ENCODE peak calls at places on chromosomes 13 and 19, in eight cellular contexts. One of them, this sample, is unnamed.

GRCh38 chr13:46951516-46951915 is 54.7 kb upstream of the HTR2A start:
- DNase-seq in HFF-Myc: no peak
- DNase-seq in lower leg skin: no peak
- DNase-seq in pancreas: no peak
- DNase-seq in tibial artery: no peak
- DNase-seq in fibroblast of the aortic adventitia: no peak
- DNase-seq in OCI-LY7: no peak
- DNase-seq in psoas muscle: no peak
- DNase-seq in this sample: no peak

GRCh38 chr19:33175886-33176669 is 18.1 kb upstream of the LRP3 start:
- DNase-seq in HFF-Myc: no peak
- DNase-seq in lower leg skin: peak
- DNase-seq in pancreas: peak
- DNase-seq in tibial artery: no peak
- DNase-seq in fibroblast of the aortic adventitia: peak
- DNase-seq in OCI-LY7: peak
- DNase-seq in psoas muscle: no peak
- DNase-seq in this sample: peak

GRCh38 chr19:19524053-19524452 is 4.7 kb upstream of the YJEFN3 start:
- DNase-seq in HFF-Myc: no peak
- DNase-seq in lower leg skin: no peak
- DNase-seq in pancreas: no peak
- DNase-seq in tibial artery: no peak
- DNase-seq in fibroblast of the aortic adventitia: no peak
- DNase-seq in OCI-LY7: peak
- DNase-seq in psoas muscle: no peak
- DNase-seq in this sample: no peak

GRCh38 chr13:93857126-93857525 is 622.4 kb downstream of the DCT start:
- DNase-seq in HFF-Myc: no peak
- DNase-seq in lower leg skin: no peak
- DNase-seq in pancreas: no peak
- DNase-seq in tibial artery: no peak
- DNase-seq in fibroblast of the aortic adventitia: peak
- DNase-seq in OCI-LY7: no peak
- DNase-seq in psoas muscle: no peak
- DNase-seq in this sample: no peak

GRCh38 chr13:53217221-53217620 is 188.6 kb downstream of the OLFM4 start:
- DNase-seq in HFF-Myc: no peak
- DNase-seq in lower leg skin: no peak
- DNase-seq in pancreas: no peak
- DNase-seq in tibial artery: no peak
- DNase-seq in fibroblast of the aortic adventitia: no peak
- DNase-seq in OCI-LY7: no peak
- DNase-seq in psoas muscle: no peak
- DNase-seq in this sample: no peak

GRCh38 chr19:7857727-7858701 is 16.2 kb downstream of the PRR36 start:
- DNase-seq in HFF-Myc: no peak
- DNase-seq in lower leg skin: no peak
- DNase-seq in pancreas: no peak
- DNase-seq in tibial artery: no peak
- DNase-seq in fibroblast of the aortic adventitia: no peak
- DNase-seq in OCI-LY7: peak
- DNase-seq in psoas muscle: no peak
- DNase-seq in this sample: no peak

GRCh38 chr13:94329754-94330551 is 149.5 kb downstream of the DCT start:
- DNase-seq in HFF-Myc: peak
- DNase-seq in lower leg skin: no peak
- DNase-seq in pancreas: no peak
- DNase-seq in tibial artery: peak
- DNase-seq in fibroblast of the aortic adventitia: peak
- DNase-seq in OCI-LY7: no peak
- DNase-seq in psoas muscle: no peak
- DNase-seq in this sample: no peak

GRCh38 chr13:99907627-99908026 is 63.9 kb downstream of the ZIC5 start:
- DNase-seq in HFF-Myc: no peak
- DNase-seq in lower leg skin: no peak
- DNase-seq in pancreas: no peak
- DNase-seq in tibial artery: no peak
- DNase-seq in fibroblast of the aortic adventitia: no peak
- DNase-seq in OCI-LY7: no peak
- DNase-seq in psoas muscle: no peak
- DNase-seq in this sample: no peak

GRCh38 chr19:41409288-41409687 is 11.7 kb downstream of the BCKDHA start:
- DNase-seq in HFF-Myc: peak
- DNase-seq in lower leg skin: no peak
- DNase-seq in pancreas: peak
- DNase-seq in tibial artery: no peak
- DNase-seq in fibroblast of the aortic adventitia: peak
- DNase-seq in OCI-LY7: no peak
- DNase-seq in psoas muscle: no peak
- DNase-seq in this sample: no peak

GRCh38 chr13:113050856-113051431 is 54.6 kb upstream of the F7 start:
- DNase-seq in HFF-Myc: no peak
- DNase-seq in lower leg skin: no peak
- DNase-seq in pancreas: no peak
- DNase-seq in tibial artery: no peak
- DNase-seq in fibroblast of the aortic adventitia: no peak
- DNase-seq in OCI-LY7: no peak
- DNase-seq in psoas muscle: no peak
- DNase-seq in this sample: no peak

GRCh38 chr13:87057807-87058520 is 613.2 kb upstream of the SLITRK5 start:
- DNase-seq in HFF-Myc: no peak
- DNase-seq in lower leg skin: no peak
- DNase-seq in pancreas: no peak
- DNase-seq in tibial artery: no peak
- DNase-seq in fibroblast of the aortic adventitia: no peak
- DNase-seq in OCI-LY7: no peak
- DNase-seq in psoas muscle: no peak
- DNase-seq in this sample: no peak

GRCh38 chr13:41564046-41564445 is 106.7 kb downstream of the RGCC start:
- DNase-seq in HFF-Myc: no peak
- DNase-seq in lower leg skin: no peak
- DNase-seq in pancreas: no peak
- DNase-seq in tibial artery: no peak
- DNase-seq in fibroblast of the aortic adventitia: peak
- DNase-seq in OCI-LY7: no peak
- DNase-seq in psoas muscle: no peak
- DNase-seq in this sample: no peak

GRCh38 chr13:75600371-75600770 is 35.8 kb upstream of the LMO7 start:
- DNase-seq in HFF-Myc: no peak
- DNase-seq in lower leg skin: no peak
- DNase-seq in pancreas: no peak
- DNase-seq in tibial artery: no peak
- DNase-seq in fibroblast of the aortic adventitia: no peak
- DNase-seq in OCI-LY7: no peak
- DNase-seq in psoas muscle: no peak
- DNase-seq in this sample: no peak

GRCh38 chr13:63578796-63579195 is 2163.1 kb upstream of the PCDH20 start:
- DNase-seq in HFF-Myc: no peak
- DNase-seq in lower leg skin: no peak
- DNase-seq in pancreas: no peak
- DNase-seq in tibial artery: no peak
- DNase-seq in fibroblast of the aortic adventitia: no peak
- DNase-seq in OCI-LY7: no peak
- DNase-seq in psoas muscle: no peak
- DNase-seq in this sample: no peak

GRCh38 chr19:17866312-17867012 is 5.3 kb upstream of the SLC5A5 start:
- DNase-seq in HFF-Myc: no peak
- DNase-seq in lower leg skin: no peak
- DNase-seq in pancreas: no peak
- DNase-seq in tibial artery: no peak
- DNase-seq in fibroblast of the aortic adventitia: no peak
- DNase-seq in OCI-LY7: no peak
- DNase-seq in psoas muscle: no peak
- DNase-seq in this sample: no peak

GRCh38 chr19:31289976-31290375 is 59.3 kb downstream of the TSHZ3 start:
- DNase-seq in HFF-Myc: no peak
- DNase-seq in lower leg skin: no peak
- DNase-seq in pancreas: no peak
- DNase-seq in tibial artery: peak
- DNase-seq in fibroblast of the aortic adventitia: no peak
- DNase-seq in OCI-LY7: no peak
- DNase-seq in psoas muscle: no peak
- DNase-seq in this sample: no peak

GRCh38 chr19:50547385-50548190 is 20.6 kb downstream of the LRRC4B start:
- DNase-seq in HFF-Myc: no peak
- DNase-seq in lower leg skin: no peak
- DNase-seq in pancreas: no peak
- DNase-seq in tibial artery: no peak
- DNase-seq in fibroblast of the aortic adventitia: no peak
- DNase-seq in OCI-LY7: no peak
- DNase-seq in psoas muscle: no peak
- DNase-seq in this sample: no peak

GRCh38 chr19:34507414-34508067 is 26.0 kb downstream of the WTIP start:
- DNase-seq in HFF-Myc: no peak
- DNase-seq in lower leg skin: peak
- DNase-seq in pancreas: no peak
- DNase-seq in tibial artery: no peak
- DNase-seq in fibroblast of the aortic adventitia: no peak
- DNase-seq in OCI-LY7: no peak
- DNase-seq in psoas muscle: no peak
- DNase-seq in this sample: no peak

GRCh38 chr13:29693297-29693945 is 97.9 kb upstream of the SLC7A1 start:
- DNase-seq in HFF-Myc: no peak
- DNase-seq in lower leg skin: peak
- DNase-seq in pancreas: peak
- DNase-seq in tibial artery: no peak
- DNase-seq in fibroblast of the aortic adventitia: no peak
- DNase-seq in OCI-LY7: no peak
- DNase-seq in psoas muscle: no peak
- DNase-seq in this sample: no peak
- TF ChIP-seq CTCF in HFF-Myc: no peak
- TF ChIP-seq CTCF in lower leg skin: no peak
- TF ChIP-seq CTCF in pancreas: no peak
- TF ChIP-seq CTCF in tibial artery: no peak
- TF ChIP-seq CTCF in fibroblast of the aortic adventitia: no peak
- TF ChIP-seq CTCF in OCI-LY7: no peak
- TF ChIP-seq CTCF in psoas muscle: no peak
- TF ChIP-seq CTCF in this sample: no peak

GRCh38 chr19:3520166-3521103 is 14.3 kb downstream of the FZR1 start:
- DNase-seq in HFF-Myc: no peak
- DNase-seq in lower leg skin: no peak
- DNase-seq in pancreas: no peak
- DNase-seq in tibial artery: no peak
- DNase-seq in fibroblast of the aortic adventitia: no peak
- DNase-seq in OCI-LY7: no peak
- DNase-seq in psoas muscle: no peak
- DNase-seq in this sample: no peak
- TF ChIP-seq CTCF in HFF-Myc: no peak
- TF ChIP-seq CTCF in lower leg skin: no peak
- TF ChIP-seq CTCF in pancreas: no peak
- TF ChIP-seq CTCF in tibial artery: no peak
- TF ChIP-seq CTCF in fibroblast of the aortic adventitia: no peak
- TF ChIP-seq CTCF in OCI-LY7: no peak
- TF ChIP-seq CTCF in psoas muscle: no peak
- TF ChIP-seq CTCF in this sample: no peak

GRCh38 chr19:45041125-45041524 is 2.3 kb downstream of the CLASRP start:
- DNase-seq in HFF-Myc: no peak
- DNase-seq in lower leg skin: no peak
- DNase-seq in pancreas: no peak
- DNase-seq in tibial artery: no peak
- DNase-seq in fibroblast of the aortic adventitia: no peak
- DNase-seq in OCI-LY7: no peak
- DNase-seq in psoas muscle: no peak
- DNase-seq in this sample: no peak

GRCh38 chr19:45040059-45040767 is 1.4 kb downstream of the CLASRP start:
- DNase-seq in HFF-Myc: no peak
- DNase-seq in lower leg skin: no peak
- DNase-seq in pancreas: no peak
- DNase-seq in tibial artery: no peak
- DNase-seq in fibroblast of the aortic adventitia: no peak
- DNase-seq in OCI-LY7: no peak
- DNase-seq in psoas muscle: no peak
- DNase-seq in this sample: no peak

GRCh38 chr19:45035755-45036154 is 3.1 kb upstream of the CLASRP start:
- DNase-seq in HFF-Myc: no peak
- DNase-seq in lower leg skin: no peak
- DNase-seq in pancreas: no peak
- DNase-seq in tibial artery: no peak
- DNase-seq in fibroblast of the aortic adventitia: no peak
- DNase-seq in OCI-LY7: no peak
- DNase-seq in psoas muscle: no peak
- DNase-seq in this sample: no peak

GRCh38 chr19:45037393-45038169 is 1.3 kb upstream of the CLASRP start:
- DNase-seq in HFF-Myc: no peak
- DNase-seq in lower leg skin: no peak
- DNase-seq in pancreas: no peak
- DNase-seq in tibial artery: no peak
- DNase-seq in fibroblast of the aortic adventitia: no peak
- DNase-seq in OCI-LY7: no peak
- DNase-seq in psoas muscle: no peak
- DNase-seq in this sample: no peak

DNA sequence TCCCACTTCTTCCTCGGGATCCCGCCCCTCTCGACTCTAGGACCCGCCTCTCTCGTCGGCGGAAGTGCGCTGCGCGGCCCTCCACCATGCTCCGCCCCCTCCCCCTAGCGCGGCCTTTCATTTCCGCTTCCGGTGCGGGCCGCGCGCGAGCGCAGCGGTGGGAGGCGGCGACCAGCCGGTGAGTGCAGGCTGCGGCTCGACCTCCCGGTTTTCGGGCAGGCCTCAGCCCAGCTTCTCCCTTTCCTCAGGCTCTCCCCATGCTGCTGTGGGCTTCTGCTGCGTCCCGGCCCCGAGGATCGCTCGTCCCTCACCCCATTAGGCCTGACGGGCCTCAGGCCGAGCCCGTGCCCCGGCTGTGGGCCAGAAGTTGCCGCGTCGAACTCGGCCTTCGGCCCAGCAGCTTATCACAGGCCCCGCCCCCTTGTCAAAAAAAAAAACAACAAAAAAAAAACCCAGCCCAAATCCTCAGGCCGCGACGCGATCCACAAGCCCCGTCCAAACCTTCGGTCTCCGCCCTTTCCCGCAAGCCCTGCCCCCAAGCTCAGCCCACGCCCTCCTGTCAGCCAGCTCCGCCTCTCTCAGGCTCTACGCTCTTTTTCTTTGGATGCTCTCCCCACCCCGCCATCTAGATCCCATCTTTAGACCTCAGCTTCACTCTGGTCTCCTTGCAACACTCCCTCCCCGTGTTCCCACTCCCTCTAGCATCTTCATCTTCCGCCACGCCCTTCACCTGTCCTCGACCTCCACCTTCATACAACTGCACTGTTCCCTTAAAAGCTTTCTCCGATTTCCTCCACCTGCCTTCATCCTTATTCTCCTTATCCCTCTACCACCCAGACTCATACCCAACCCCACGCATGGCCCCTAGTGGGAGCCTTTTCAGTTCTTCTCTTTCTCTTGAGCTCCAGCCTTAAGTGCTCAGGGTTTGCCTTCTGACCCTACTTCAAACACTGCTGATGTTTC is at the start of gene CLASRP:
- DNase-seq in HFF-Myc: peak
- DNase-seq in lower leg skin: peak
- DNase-seq in pancreas: peak
- DNase-seq in tibial artery: peak
- DNase-seq in fibroblast of the aortic adventitia: peak
- DNase-seq in OCI-LY7: peak
- DNase-seq in psoas muscle: peak
- DNase-seq in this sample: peak
- TF ChIP-seq CTCF in HFF-Myc: no peak
- TF ChIP-seq CTCF in lower leg skin: no peak
- TF ChIP-seq CTCF in pancreas: no peak
- TF ChIP-seq CTCF in tibial artery: no peak
- TF ChIP-seq CTCF in fibroblast of the aortic adventitia: no peak
- TF ChIP-seq CTCF in OCI-LY7: peak
- TF ChIP-seq CTCF in psoas muscle: no peak
- TF ChIP-seq CTCF in this sample: no peak

GRCh38 chr19:10979950-10980349 is 19.1 kb downstream of the SMARCA4 start:
- DNase-seq in HFF-Myc: no peak
- DNase-seq in lower leg skin: no peak
- DNase-seq in pancreas: no peak
- DNase-seq in tibial artery: no peak
- DNase-seq in fibroblast of the aortic adventitia: no peak
- DNase-seq in OCI-LY7: peak
- DNase-seq in psoas muscle: no peak
- DNase-seq in this sample: peak
- TF ChIP-seq CTCF in HFF-Myc: no peak
- TF ChIP-seq CTCF in lower leg skin: no peak
- TF ChIP-seq CTCF in pancreas: no peak
- TF ChIP-seq CTCF in tibial artery: peak
- TF ChIP-seq CTCF in fibroblast of the aortic adventitia: peak
- TF ChIP-seq CTCF in OCI-LY7: peak
- TF ChIP-seq CTCF in psoas muscle: no peak
- TF ChIP-seq CTCF in this sample: peak

This sample was measured in GM13977.